ENCODE peak calls at places on chromosomes 11 and 22, in seven cellular contexts. U is activated gamma-delta T cell treated with Interleukin-2 at 50 U/mL for 16 hours; Q is NCI-H345; A is EH; V is CD4-positive, alpha-beta T cell; Z is stimulated activated CD8-positive, alpha-beta memory T cell treated with anti-CD3 and anti-CD28 coated beads, Interleukin-4, amount 100 ng/mL, for 4 hours; I is COLO829. W is an unnamed sample.

GRCh38 chr11:35484435-35484834 is 41.0 kb downstream of the PAMR1 start:
- DNase-seq in U (no peak), Q (no peak), A (peak; percentile 90), V (no peak), Z (no peak), I (no peak), W (no peak)

GRCh38 chr11:60836866-60837510 is 4.9 kb upstream of the CCDC86 start:
- DNase-seq in U (no peak), Q (no peak), A (no peak), V (no peak), Z (no peak), I (no peak), W (no peak)

GRCh38 chr11:125431009-125431408 is 65.1 kb downstream of the FEZ1 start:
- DNase-seq in U (no peak), Q (no peak), A (no peak), V (no peak), Z (no peak), I (no peak), W (no peak)

GRCh38 chr11:57761301-57762234 is at the start of gene CTNND1:
- DNase-seq in U (no peak), Q (no peak), A (peak; percentile 98), V (no peak), Z (no peak), I (peak; percentile 98), W (no peak)

GRCh38 chr11:44011797-44012196 is 36.0 kb upstream of the ACCSL start:
- DNase-seq in U (no peak), Q (no peak), A (peak; percentile 31), V (no peak), Z (no peak), I (no peak), W (no peak)

GRCh38 chr11:106187860-106188456 is 110.5 kb downstream of the AASDHPPT start:
- DNase-seq in U (no peak), Q (no peak), A (no peak), V (no peak), Z (no peak), I (no peak), W (no peak)

GRCh38 chr11:76885390-76886097 is 24.8 kb downstream of the ACER3 start:
- DNase-seq in U (no peak), Q (no peak), A (peak; percentile 51), V (no peak), Z (no peak), I (peak; percentile 79), W (no peak)

GRCh38 chr11:27040302-27041115 is at the start of gene BBOX1:
- DNase-seq in U (no peak), Q (peak; percentile 22), A (no peak), V (no peak), Z (no peak), I (peak; percentile 64), W (no peak)

GRCh38 chr11:63599211-63600122 is 14.8 kb downstream of the PLAAT3 start:
- DNase-seq in U (no peak), Q (no peak), A (peak; percentile 92), V (no peak), Z (no peak), I (no peak), W (no peak)

GRCh38 chr22:17536269-17536668 is 27.0 kb upstream of the SLC25A18 start:
- DNase-seq in U (no peak), Q (no peak), A (peak; percentile 9), V (no peak), Z (no peak), I (no peak), W (no peak)

GRCh38 chr11:119894916-119895315 is 165.9 kb upstream of the NECTIN1 start:
- DNase-seq in U (no peak), Q (no peak), A (no peak), V (no peak), Z (no peak), I (no peak), W (no peak)

W was measured in cortex of kidney.